ENCODE peak calls at places on chromosome 16, in five cellular contexts. B, N, Z, T and L are unnamed samples.

GRCh38 chr16:23362460-23363317 is 60.6 kb downstream of the SCNN1B start:
- DNase-seq in N (no peak), Z (peak), T (peak), B (no peak), L (no peak)

GRCh38 chr16:67480833-67481560 is at the start of gene ATP6V0D1:
- DNase-seq in B (peak), Z (peak), T (peak), N (peak), L (peak)

GRCh38 chr16:81385031-81385756 is 59.4 kb upstream of the CMIP start:
- DNase-seq in B (no peak), Z (no peak), N (no peak), T (no peak), L (no peak)

GRCh38 chr16:49488740-49489525 is 115.3 kb downstream of the C16orf78 start:
- DNase-seq in T (no peak), Z (no peak), B (no peak), N (peak), L (no peak)

GRCh38 chr16:56262148-56262878 is 71.0 kb downstream of the GNAO1 start:
- DNase-seq in N (no peak), Z (peak), T (no peak), B (peak), L (peak)

GRCh38 chr16:62038225-62038624 is 2.0 kb upstream of the CDH8 start:
- DNase-seq in T (no peak), Z (no peak), N (no peak), B (no peak), L (no peak)

GRCh38 chr16:2237552-2238395 is 1.5 kb downstream of the DNASE1L2 start:
- DNase-seq in T (no peak), Z (no peak), N (peak), B (no peak), L (no peak)

GRCh38 chr16:89867918-89868317 is 5.5 kb upstream of the TCF25 start:
- DNase-seq in Z (no peak), B (no peak), T (no peak), N (peak), L (no peak)

GRCh38 chr16:54957403-54957802 is 26.7 kb downstream of the IRX5 start:
- DNase-seq in T (no peak), B (no peak), Z (peak), N (no peak), L (peak)